ENCODE peak calls at places on chromosomes 16 and 17, in ten cellular contexts. N, A, C, G, U, T, W, M, Q and J are unnamed samples.

GRCh38 chr17:50882851-50883250 is 16.7 kb upstream of the TOB1 start:
- DNase-seq in A (no peak), T (no peak), N (no peak), W (no peak), Q (no peak), M (no peak), G (peak), U (no peak), C (no peak), J (no peak)

GRCh38 chr16:81655474-81656162 is 123.5 kb upstream of the PLCG2 start:
- DNase-seq in M (no peak), T (no peak), A (no peak), G (no peak), U (no peak), C (no peak), Q (no peak), W (no peak), N (no peak), J (no peak)

GRCh38 chr17:65785109-65785508 is 223.7 kb upstream of the AXIN2 start:
- DNase-seq in W (no peak), C (no peak), Q (no peak), M (no peak), T (no peak), N (no peak), G (peak), A (no peak), U (no peak), J (no peak)

GRCh38 chr17:67675481-67675880 is 42.3 kb upstream of the NOL11 start:
- DNase-seq in W (no peak), A (no peak), T (no peak), N (no peak), M (no peak), Q (no peak), C (no peak), U (no peak), G (no peak), J (no peak)

GRCh38 chr17:9925457-9925856 is 20.4 kb upstream of the RCVRN start:
- DNase-seq in C (no peak), U (no peak), Q (no peak), G (no peak), N (no peak), T (no peak), A (no peak), W (no peak), M (no peak), J (no peak)

GRCh38 chr17:37300683-37301082 is 75.1 kb upstream of the C17orf78 start:
- DNase-seq in U (no peak), M (no peak), A (no peak), C (no peak), N (no peak), W (no peak), Q (no peak), G (no peak), T (no peak), J (no peak)

GRCh38 chr17:82399030-82399429 is 19.1 kb upstream of the HEXD start:
- DNase-seq in N (no peak), Q (no peak), U (no peak), A (peak), W (no peak), T (no peak), G (no peak), M (no peak), C (no peak), J (no peak)

GRCh38 chr16:363110-364090 is 6.9 kb downstream of the MRPL28 start:
- DNase-seq in M (no peak), U (no peak), G (no peak), A (no peak), C (no peak), Q (no peak), T (no peak), N (no peak), W (no peak), J (no peak)

GRCh38 chr16:14434860-14435259 is 195.2 kb downstream of the PARN start:
- DNase-seq in W (no peak), Q (no peak), U (no peak), A (no peak), C (no peak), M (no peak), G (no peak), N (no peak), T (no peak), J (no peak)

GRCh38 chr16:27445502-27446175 is 43.7 kb downstream of the IL21R start:
- DNase-seq in C (no peak), M (no peak), T (peak), W (no peak), Q (no peak), G (no peak), U (no peak), N (no peak), A (no peak), J (peak)

GRCh38 chr16:27736431-27736830 is 186.5 kb downstream of the KATNIP start:
- DNase-seq in W (no peak), U (no peak), A (no peak), G (no peak), Q (no peak), T (no peak), N (no peak), M (no peak), C (no peak), J (no peak)

GRCh38 chr17:82520041-82520910 is 744 bp downstream of the FOXK2 start:
- DNase-seq in N (peak), T (peak), M (no peak), Q (peak), A (no peak), U (no peak), G (no peak), W (no peak), C (no peak), J (peak)

GRCh38 chr16:81096715-81097208 is 567 bp upstream of the GCSH start:
- DNase-seq in A (no peak), Q (no peak), M (no peak), U (no peak), N (peak), W (no peak), C (no peak), G (no peak), T (no peak), J (no peak)

GRCh38 chr16:53115773-53116172 is 61.0 kb downstream of the CHD9 start:
- DNase-seq in T (no peak), M (no peak), U (no peak), N (no peak), A (no peak), C (no peak), W (no peak), G (no peak), Q (no peak), J (no peak)

GRCh38 chr17:26731005-26731921 is 562.7 kb upstream of the WSB1 start:
- DNase-seq in N (no peak), G (no peak), T (no peak), Q (no peak), A (no peak), M (no peak), C (no peak), U (no peak), W (no peak), J (no peak)

GRCh38 chr17:63173450-63173849 is 207.4 kb downstream of the TANC2 start:
- DNase-seq in M (no peak), T (no peak), N (no peak), G (no peak), C (no peak), W (no peak), A (no peak), U (no peak), Q (no peak), J (no peak)

GRCh38 chr16:69567031-69567680 is 1.4 kb downstream of the NFAT5 start:
- DNase-seq in U (no peak), C (no peak), M (no peak), G (no peak), N (no peak), W (no peak), A (no peak), Q (peak), T (no peak), J (no peak)

GRCh38 chr17:35086931-35087573 is 23.5 kb upstream of the RFFL start:
- DNase-seq in W (no peak), N (no peak), M (peak), G (no peak), C (no peak), T (no peak), Q (no peak), U (no peak), A (no peak), J (no peak)

GRCh38 chr17:61689610-61690180 is 98.7 kb upstream of the NACA2 start:
- DNase-seq in N (no peak), T (no peak), U (no peak), M (no peak), Q (no peak), W (no peak), C (no peak), G (no peak), A (no peak), J (no peak)

GRCh38 chr16:67954421-67955196 is 10.7 kb upstream of the LCAT start:
- DNase-seq in C (no peak), N (no peak), G (no peak), U (no peak), Q (no peak), W (no peak), T (no peak), A (no peak), M (no peak), J (no peak)

GRCh38 chr16:82091225-82091624 is 56.2 kb downstream of the HSD17B2 start:
- DNase-seq in G (no peak), T (no peak), A (no peak), Q (no peak), W (no peak), U (no peak), N (no peak), M (no peak), C (no peak), J (no peak)

GRCh38 chr17:2853111-2853721 is 57.0 kb downstream of the RAP1GAP2 start:
- DNase-seq in N (peak), A (no peak), Q (peak), M (peak), W (peak), U (no peak), G (peak), T (peak), C (no peak), J (peak)
- TF ChIP-seq POLR2A in N (no peak), A (no peak), Q (no peak), M (peak), W (no peak), U (no peak), G (no peak), T (no peak), C (no peak), J (no peak)

DNA sequence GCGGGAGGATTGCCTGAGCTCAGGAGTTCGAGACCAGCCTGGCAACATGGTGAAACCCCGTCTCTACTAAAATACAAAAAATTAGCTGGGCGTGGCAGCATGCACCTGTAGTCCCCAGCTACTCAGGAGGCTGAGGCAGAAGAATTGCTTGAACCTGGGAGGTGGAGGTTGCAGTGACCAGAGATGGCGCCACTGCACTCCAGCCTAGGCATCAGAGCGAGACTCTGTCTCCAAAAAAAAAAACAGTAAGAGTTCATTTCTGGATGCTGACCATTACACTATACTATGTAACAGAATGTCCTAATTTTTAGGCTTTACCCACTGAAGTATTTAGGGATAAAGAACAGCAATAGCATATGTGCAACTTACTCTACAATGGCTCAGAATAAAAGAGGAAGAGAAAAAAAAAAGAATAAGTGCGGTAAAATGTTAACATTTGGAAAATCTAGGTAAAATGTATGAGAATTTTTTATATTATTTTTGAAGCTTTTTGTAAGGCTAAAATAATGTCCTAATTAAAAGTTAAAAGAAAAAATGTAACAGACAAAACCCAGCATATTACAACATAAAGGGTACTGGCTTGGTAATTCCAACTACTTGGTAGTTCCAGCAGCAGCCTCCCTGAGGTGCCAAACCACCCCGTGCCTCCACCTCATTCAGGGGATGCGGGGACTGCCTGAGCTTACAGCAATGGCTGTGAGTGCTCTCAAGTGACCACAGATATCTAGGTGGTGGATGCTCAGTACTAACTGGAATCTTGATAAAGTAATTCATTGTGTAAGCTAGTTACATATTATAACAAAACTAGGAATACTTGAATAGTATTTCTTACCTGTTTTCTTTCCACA is 10.9 kb downstream of the COPS3 start:
- DNase-seq in T (no peak), C (no peak), Q (no peak), M (no peak), W (no peak), G (no peak), N (no peak), A (no peak), U (no peak), J (no peak)
- TF ChIP-seq EP300 in T (no peak), C (no peak), Q (no peak), M (no peak), W (no peak), G (no peak), N (no peak), A (no peak), U (no peak), J (no peak)

DNA sequence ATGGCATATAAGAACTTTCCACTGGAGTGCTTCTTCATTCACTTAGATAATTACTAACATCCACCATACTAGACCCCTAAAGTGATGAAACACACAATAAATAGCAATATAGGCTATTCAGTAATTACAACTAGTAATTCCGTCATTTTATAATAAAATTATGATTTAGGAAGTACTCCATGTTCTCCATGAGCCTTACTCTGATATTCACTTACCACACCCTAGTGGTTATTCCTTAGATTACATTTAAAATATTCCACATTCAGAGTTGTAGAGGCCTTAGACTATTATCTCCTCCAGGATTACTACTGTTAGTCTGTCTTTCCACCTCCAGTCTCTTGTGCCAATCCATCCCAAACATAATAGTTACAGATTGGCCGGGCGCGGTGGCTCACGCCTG is 62.4 kb downstream of the STH start:
- DNase-seq in G (peak), C (no peak), N (no peak), M (no peak), A (no peak), Q (no peak), T (no peak), W (no peak), U (no peak), J (no peak)
- TF ChIP-seq CTCF in G (peak), C (no peak), N (no peak), M (peak), A (no peak), Q (peak), T (no peak), W (no peak), U (peak), J (no peak)

DNA sequence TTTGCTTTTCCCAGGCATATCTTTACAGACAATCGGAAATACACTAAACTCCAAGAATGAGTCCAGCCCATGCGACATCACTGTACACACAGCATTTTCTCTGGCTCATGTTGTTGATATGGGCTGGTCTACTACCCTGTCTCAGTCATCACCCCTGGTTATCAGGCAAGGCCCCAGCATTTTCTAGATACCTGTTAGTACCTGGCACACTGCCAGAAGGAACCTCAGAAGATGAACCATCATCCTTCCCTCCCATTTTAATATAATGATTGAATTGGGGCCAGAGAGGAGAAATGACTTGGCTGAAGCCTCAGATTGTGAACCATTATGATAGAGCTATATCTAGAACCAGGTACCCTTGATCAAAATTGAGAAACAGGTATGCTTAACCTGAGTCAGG is 406.2 kb downstream of the CDH11 start:
- DNase-seq in Q (no peak), T (no peak), N (no peak), W (no peak), C (no peak), G (no peak), M (no peak), A (no peak), U (no peak), J (no peak)
- TF ChIP-seq POLR2A in Q (no peak), T (no peak), N (no peak), W (no peak), C (no peak), G (no peak), M (no peak), A (no peak), U (no peak), J (no peak)

GRCh38 chr17:71921726-71922320 is 199.0 kb upstream of the SOX9 start:
- DNase-seq in W (no peak), A (no peak), T (no peak), U (peak), N (no peak), Q (no peak), C (no peak), G (no peak), M (no peak), J (no peak)

GRCh38 chr17:71922439-71922838 is 198.4 kb upstream of the SOX9 start:
- DNase-seq in M (no peak), G (no peak), Q (no peak), U (peak), W (no peak), C (no peak), A (no peak), T (no peak), N (no peak), J (no peak)

DNA sequence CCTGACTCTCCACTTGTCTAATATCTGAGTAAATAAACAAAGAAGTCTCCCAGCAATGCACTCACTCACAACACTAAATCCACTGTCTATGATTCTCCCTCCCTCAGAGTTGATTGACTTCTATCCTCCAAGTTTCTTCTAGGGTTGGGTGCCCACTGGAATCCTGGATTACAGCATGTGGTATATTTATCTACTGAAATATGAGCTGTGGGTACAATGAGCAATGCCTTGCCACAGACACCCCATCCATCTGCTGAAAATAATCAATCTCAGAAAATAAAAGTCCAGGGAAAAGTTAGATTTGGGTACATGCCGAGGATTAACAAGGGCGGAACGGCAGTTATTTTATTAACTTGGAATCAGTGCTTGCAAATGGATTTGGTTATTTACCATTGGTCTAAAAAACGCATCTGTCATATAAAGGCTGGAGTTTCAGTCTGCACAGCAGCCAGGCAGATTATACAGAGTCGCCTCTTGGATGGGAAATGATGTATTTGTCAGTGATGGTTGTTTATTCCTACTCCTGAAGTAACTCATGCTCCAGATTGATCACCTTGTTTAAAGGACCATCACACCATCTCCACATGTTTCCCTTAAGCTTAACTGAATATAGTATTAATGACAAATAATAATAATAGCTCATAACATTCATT is 193.9 kb upstream of the SOX9 start:
- DNase-seq in W (no peak), Q (no peak), M (no peak), N (no peak), A (no peak), C (no peak), T (no peak), U (no peak), G (no peak), J (no peak)
- TF ChIP-seq EP300 in W (no peak), Q (no peak), M (no peak), N (no peak), A (no peak), C (no peak), T (no peak), U (no peak), G (no peak), J (no peak)

GRCh38 chr16:70703041-70703834 is 17.4 kb upstream of the MTSS2 start:
- DNase-seq in N (peak), M (peak), U (no peak), W (no peak), C (no peak), Q (no peak), T (peak), G (peak), A (no peak), J (no peak)
- TF ChIP-seq CTCF in N (peak), M (peak), U (no peak), W (peak), C (no peak), Q (peak), T (peak), G (no peak), A (peak), J (peak)

DNA sequence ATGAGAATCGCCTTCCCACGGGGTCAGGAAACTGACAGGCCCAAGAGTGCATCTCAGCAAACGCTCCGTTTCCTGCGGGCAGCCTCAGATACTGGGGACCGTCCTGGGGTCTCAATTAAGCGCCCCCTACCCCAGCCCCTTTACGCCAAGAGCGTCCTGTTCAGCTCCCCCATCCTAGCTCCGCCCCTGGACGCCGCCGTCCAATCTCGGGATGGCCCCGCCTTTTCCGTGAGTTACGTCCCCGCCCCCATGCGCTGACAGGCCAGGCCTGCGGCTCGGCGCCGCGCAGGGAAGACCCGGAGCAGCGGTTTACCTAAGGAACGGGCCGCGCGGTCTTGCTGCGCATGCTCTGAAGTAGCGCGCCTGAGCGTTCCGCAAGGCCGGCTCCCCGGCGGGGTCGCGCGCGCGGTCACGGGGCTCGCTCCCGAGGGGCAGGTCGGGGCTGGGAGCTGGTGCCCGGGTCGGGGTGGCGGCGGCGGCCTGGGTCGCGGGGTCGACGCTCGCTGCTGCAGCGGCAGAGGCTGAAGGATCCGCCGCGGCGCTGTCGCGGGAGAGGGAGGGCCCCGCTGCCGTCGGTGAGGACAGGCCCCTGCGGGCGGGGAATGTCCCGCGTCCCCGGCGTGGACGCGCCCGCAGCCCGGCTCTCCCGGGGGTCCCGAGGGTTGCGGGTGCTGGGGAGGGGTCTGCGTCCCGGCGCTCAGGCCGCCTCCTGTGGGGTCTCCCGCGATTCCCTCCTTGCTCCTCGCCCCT is at the start of gene FLYWCH1:
- DNase-seq in A (peak), C (peak), T (peak), Q (peak), M (peak), G (peak), U (peak), N (peak), W (peak), J (peak)
- TF ChIP-seq POLR2A in A (peak), C (no peak), T (peak), Q (peak), M (peak), G (peak), U (peak), N (peak), W (no peak), J (no peak)